ENCODE peak calls at places on chromosome 18, in ten cellular contexts. F is HepG2, N is GM23338, O is neural progenitor cell, G is GM23248, T is HCT116, L is mammary epithelial cell, P is PC-9, I is hepatocyte, U is astrocyte. S is an unnamed sample.

GRCh38 chr18:27175914-27176313 is 9.2 kb downstream of the CHST9 start:
- DNase-seq in U (no peak), G (no peak), O (peak; percentile 54), I (no peak), F (no peak), N (peak; percentile 85), P (no peak), L (no peak), T (no peak), S (no peak)

GRCh38 chr18:9918016-9918680 is 4.3 kb downstream of the VAPA start:
- DNase-seq in L (peak; percentile 71), T (no peak), F (peak; percentile 56), O (no peak), U (peak; percentile 41), G (peak; percentile 56), P (peak; percentile 43), I (peak; percentile 35), N (no peak), S (no peak)

GRCh38 chr18:4720498-4720897 is 265.4 kb upstream of the DLGAP1 start:
- DNase-seq in I (no peak), G (no peak), N (peak; percentile 15), O (peak; percentile 33), U (no peak), L (no peak), F (no peak), P (no peak), T (no peak), S (no peak)

GRCh38 chr18:77100751-77101355 is 31.7 kb downstream of the MBP start:
- DNase-seq in N (no peak), T (no peak), L (peak; percentile 85), O (no peak), U (no peak), F (no peak), P (peak; percentile 58), G (peak; percentile 7), I (no peak), S (no peak)

GRCh38 chr18:76391746-76392145 is 103.3 kb downstream of the ZNF516 start:
- DNase-seq in T (no peak), I (no peak), O (no peak), U (no peak), P (no peak), G (no peak), F (no peak), L (no peak), N (no peak), S (no peak)

GRCh38 chr18:51342815-51343214 is 145.3 kb upstream of the MEX3C start:
- DNase-seq in U (peak; percentile 58), L (peak; percentile 89), O (no peak), T (no peak), P (peak; percentile 98), F (peak; percentile 7), N (no peak), I (peak; percentile 82), G (peak; percentile 5), S (no peak)

GRCh38 chr18:63820694-63821093 is 45.5 kb downstream of the SERPINB7 start:
- DNase-seq in U (peak; percentile 3), G (no peak), N (peak; percentile 48), O (no peak), L (no peak), P (no peak), T (no peak), I (no peak), F (no peak), S (no peak)

GRCh38 chr18:7415081-7415894 is 151.8 kb upstream of the PTPRM start:
- DNase-seq in I (peak; percentile 26), T (no peak), G (no peak), P (no peak), F (no peak), N (no peak), L (peak; percentile 33), U (no peak), O (no peak), S (no peak)

GRCh38 chr18:13461936-13462335 is 243.4 kb downstream of the LDLRAD4 start:
- DNase-seq in G (no peak), P (no peak), U (no peak), F (no peak), O (no peak), I (no peak), N (no peak), T (no peak), L (no peak), S (no peak)

GRCh38 chr18:36993068-36993467 is 164.1 kb downstream of the KIAA1328 start:
- DNase-seq in I (no peak), O (no peak), N (no peak), G (peak; percentile 61), F (no peak), T (no peak), L (peak; percentile 47), U (peak; percentile 53), P (no peak), S (no peak)

GRCh38 chr18:29181151-29181901 is 1004.4 kb upstream of the CDH2 start:
- DNase-seq in F (no peak), G (peak; percentile 97), P (no peak), N (no peak), U (peak; percentile 97), T (no peak), L (peak; percentile 52), O (no peak), I (peak; percentile 51), S (no peak)

GRCh38 chr18:46562674-46563192 is 94.3 kb downstream of the LOXHD1 start:
- DNase-seq in G (no peak), F (no peak), P (no peak), T (no peak), I (no peak), O (no peak), U (no peak), N (no peak), L (no peak), S (no peak)

GRCh38 chr18:12369211-12369610 is 7.8 kb downstream of the AFG3L2 start:
- DNase-seq in L (no peak), T (no peak), N (no peak), O (no peak), U (no peak), I (no peak), P (no peak), F (no peak), G (no peak), S (no peak)
- TF ChIP-seq EZH2 in L (no peak), T (no peak), N (no peak), O (no peak), U (no peak), I (no peak), P (no peak), F (no peak), G (no peak), S (no peak)

DNA sequence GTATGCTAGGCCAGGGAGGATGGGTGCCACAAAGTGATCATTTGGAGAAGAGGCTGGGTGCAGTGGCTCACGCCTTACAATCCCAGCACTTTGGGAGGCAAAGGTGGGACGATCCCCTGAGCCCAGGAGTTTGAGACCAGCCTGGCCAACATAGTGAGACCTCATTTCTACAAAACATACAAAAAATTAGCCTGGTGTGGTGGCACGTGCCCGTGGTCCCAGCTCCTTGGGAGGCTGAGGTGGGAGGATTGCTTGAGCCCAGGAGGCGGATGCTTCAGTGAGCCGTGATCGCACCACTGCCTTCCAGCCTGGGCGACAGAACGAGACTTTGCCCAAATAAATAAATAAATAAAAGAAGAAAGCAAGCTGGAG is 91.7 kb upstream of the SEC11C start:
- DNase-seq in F (no peak), L (no peak), N (no peak), T (no peak), O (no peak), G (no peak), U (no peak), I (no peak), P (no peak), S (no peak)
- H3K4me3 ChIP-seq in F (no peak overlapping the region), L (no peak overlapping the region), N (no peak overlapping the region), T (no peak overlapping the region), O (no peak overlapping the region), G (no peak overlapping the region), U (no peak overlapping the region), I (no peak overlapping the region), P (no peak overlapping the region), S (no peak overlapping the region)

DNA sequence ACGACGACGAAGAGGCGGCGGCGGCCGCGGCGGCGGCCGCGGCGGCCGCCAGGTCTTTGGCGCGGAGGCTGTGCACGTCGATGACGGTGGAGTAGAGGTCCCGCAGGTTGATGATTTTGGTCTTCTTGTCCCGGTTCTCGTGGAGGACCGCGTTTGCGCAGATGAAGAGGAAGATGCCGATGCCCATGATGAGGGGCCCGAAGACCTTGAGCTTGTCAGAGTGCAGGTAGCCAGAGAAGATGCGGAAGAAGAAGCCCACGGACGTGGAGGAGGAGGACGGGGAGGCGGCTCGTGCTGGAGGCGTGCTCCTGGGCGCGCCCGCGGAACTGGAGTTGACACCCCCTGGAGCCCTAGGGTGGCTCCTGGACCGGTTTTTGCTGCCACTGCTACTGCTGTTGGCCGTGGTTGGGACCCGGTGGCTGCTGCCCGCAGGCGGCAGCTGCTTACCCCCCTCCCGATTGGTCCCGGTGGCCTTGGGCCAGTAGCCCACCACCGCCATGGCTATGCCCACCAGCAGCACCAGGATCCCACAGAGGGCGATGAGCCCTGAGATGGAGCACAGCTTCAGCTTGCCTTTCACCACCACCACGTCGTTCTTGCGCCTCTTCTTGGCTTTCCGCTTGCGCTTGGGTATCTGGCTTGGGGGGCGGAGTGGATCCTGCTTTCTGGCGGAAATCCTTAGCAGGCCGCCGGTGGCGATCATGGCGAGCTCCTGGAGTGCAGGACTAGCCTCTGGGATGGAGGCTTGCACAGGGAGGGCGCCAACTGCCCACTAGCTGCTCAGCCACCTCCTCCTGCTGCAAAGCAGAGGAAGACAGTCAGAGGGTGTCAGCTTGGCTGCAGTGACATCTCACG is 3.7 kb downstream of the TMEM200C start:
- DNase-seq in F (no peak), G (no peak), N (peak; percentile 52), L (no peak), O (no peak), T (no peak), P (no peak), I (no peak), U (no peak), S (no peak)
- TF ChIP-seq EZH2 in F (no peak), G (no peak), N (no peak), L (no peak), O (no peak), T (no peak), P (no peak), I (no peak), U (no peak), S (no peak)

GRCh38 chr18:48939368-48940097 is 11.2 kb downstream of the SMAD7 start:
- DNase-seq in G (peak; percentile 75), I (no peak), O (peak; percentile 56), L (no peak), N (peak; percentile 80), P (no peak), U (peak; percentile 65), F (no peak), T (no peak), S (no peak)

GRCh38 chr18:48942086-48942485 is 8.7 kb downstream of the SMAD7 start:
- DNase-seq in P (peak; percentile 26), O (no peak), L (no peak), T (no peak), F (no peak), G (peak; percentile 38), I (no peak), N (no peak), U (no peak), S (no peak)

GRCh38 chr18:48941672-48942071 is 9.1 kb downstream of the SMAD7 start:
- DNase-seq in F (no peak), I (no peak), G (peak; percentile 24), T (no peak), O (no peak), P (no peak), U (no peak), L (no peak), N (no peak), S (no peak)

GRCh38 chr18:48942554-48943261 is 8.1 kb downstream of the SMAD7 start:
- DNase-seq in O (no peak), L (peak; percentile 98), I (peak; percentile 86), U (peak; percentile 99), N (no peak), P (peak; percentile 95), T (peak; percentile 91), G (peak; percentile 97), F (peak; percentile 96), S (no peak)

GRCh38 chr18:48940854-48941531 is 9.8 kb downstream of the SMAD7 start:
- DNase-seq in F (no peak), O (no peak), L (no peak), P (no peak), G (no peak), I (no peak), U (no peak), T (no peak), N (no peak), S (no peak)
- H3K4me3 ChIP-seq in F (peak overlapping the region; percentile 53), O (no peak overlapping the region), L (no peak overlapping the region), P (no peak overlapping the region), G (no peak overlapping the region), I (peak overlapping the region; percentile 16), U (peak overlapping the region; percentile 32), T (no peak overlapping the region), N (peak overlapping the region; percentile 26), S (no peak overlapping the region)

S was measured in SK-N-MC.